ENCODE peak calls at places on chromosome 15, in five cellular contexts. E, U, N, J and H are unnamed samples.

GRCh38 chr15:38920966-38921365 is 356.4 kb upstream of the RASGRP1 start:
- DNase-seq in U (no peak), N (no peak), J (no peak), E (no peak), H (no peak)

GRCh38 chr15:63050737-63051700 is 8.5 kb downstream of the TPM1 start:
- DNase-seq in E (peak), U (no peak), J (no peak), N (no peak), H (no peak)

GRCh38 chr15:84819791-84820190 is 2.6 kb downstream of the ALPK3 start:
- DNase-seq in J (no peak), U (no peak), N (no peak), E (no peak), H (no peak)

GRCh38 chr15:40906947-40907802 is 12.9 kb downstream of the VPS18 start:
- DNase-seq in J (peak), U (peak), E (peak), N (peak), H (no peak)

GRCh38 chr15:24772709-24773373 is 97.3 kb downstream of the NPAP1 start:
- DNase-seq in E (peak), N (peak), U (peak), J (no peak), H (peak)

GRCh38 chr15:60751985-60752952 is 273.3 kb upstream of the ICE2 start:
- DNase-seq in J (no peak), N (no peak), U (peak), E (no peak), H (no peak)

GRCh38 chr15:50162988-50163718 is 18.8 kb upstream of the SLC27A2 start:
- DNase-seq in U (no peak), E (no peak), J (no peak), N (no peak), H (no peak)

GRCh38 chr15:60370804-60371700 is 26.7 kb downstream of the ANXA2 start:
- DNase-seq in U (peak), N (no peak), J (peak), E (peak), H (no peak)

GRCh38 chr15:45180201-45180600 is 7.6 kb downstream of the SHF start:
- DNase-seq in U (no peak), N (no peak), J (no peak), E (no peak), H (no peak)

GRCh38 chr15:74238984-74239645 is 3.0 kb downstream of the CCDC33 start:
- DNase-seq in U (no peak), J (peak), N (no peak), E (peak), H (no peak)

GRCh38 chr15:63238181-63238580 is 39.2 kb upstream of the APH1B start:
- DNase-seq in J (no peak), U (no peak), E (no peak), N (no peak), H (no peak)

GRCh38 chr15:80247320-80247719 is 4.7 kb downstream of the CTXND1 start:
- DNase-seq in J (no peak), N (no peak), U (no peak), E (no peak), H (no peak)

GRCh38 chr15:24976932-24977331 is 22.1 kb downstream of the SNRPN start:
- DNase-seq in U (no peak), E (no peak), J (no peak), N (no peak), H (no peak)

GRCh38 chr15:41671656-41672636 is 11.7 kb downstream of the MGA start:
- DNase-seq in U (no peak), E (no peak), N (no peak), J (no peak), H (no peak)

GRCh38 chr15:79682851-79683288 is 213.9 kb downstream of the MTHFS start:
- DNase-seq in U (no peak), J (no peak), E (no peak), N (no peak), H (no peak)

GRCh38 chr15:86275361-86275760 is 195.7 kb downstream of the AGBL1 start:
- DNase-seq in N (no peak), U (no peak), E (no peak), J (no peak), H (no peak)

GRCh38 chr15:101286471-101287114 is 8.5 kb downstream of the SNRPA1 start:
- DNase-seq in U (no peak), J (no peak), E (no peak), N (no peak), H (no peak)

GRCh38 chr15:56053046-56053400 is 59.6 kb upstream of the NEDD4 start:
- DNase-seq in E (no peak), N (no peak), J (no peak), U (no peak), H (no peak)

GRCh38 chr15:55253580-55253979 is 36.0 kb downstream of the RAB27A start:
- DNase-seq in J (no peak), N (no peak), E (no peak), U (no peak), H (no peak)

GRCh38 chr15:92667291-92667904 is 11.8 kb upstream of the FAM174B start:
- DNase-seq in E (peak), U (peak), N (no peak), J (peak), H (peak)

GRCh38 chr15:58221591-58222241 is 83.5 kb downstream of the AQP9 start:
- DNase-seq in J (no peak), U (no peak), E (no peak), N (no peak), H (peak)

GRCh38 chr15:37053070-37053653 is 47.2 kb downstream of the MEIS2 start:
- DNase-seq in E (no peak), U (no peak), J (no peak), N (no peak), H (no peak)

GRCh38 chr15:76439542-76439941 is 103.0 kb downstream of the ISL2 start:
- DNase-seq in U (no peak), E (no peak), J (no peak), N (no peak), H (peak)

GRCh38 chr15:26503998-26504397 is 268.9 kb downstream of the GABRB3 start:
- DNase-seq in U (no peak), N (no peak), J (no peak), E (no peak), H (no peak)

GRCh38 chr15:72827216-72827615 is 43.7 kb upstream of the ADPGK start:
- DNase-seq in U (no peak), J (no peak), E (no peak), N (no peak), H (no peak)

GRCh38 chr15:63939531-63940130 is 105.9 kb upstream of the HERC1 start:
- DNase-seq in E (no peak), N (peak), U (peak), J (no peak), H (no peak)

GRCh38 chr15:70424937-70425411 is 327.3 kb upstream of the TLE3 start:
- DNase-seq in N (peak), E (no peak), J (no peak), U (no peak), H (no peak)

GRCh38 chr15:53978248-53978906 is at the start of gene UNC13C:
- DNase-seq in U (peak), N (no peak), E (no peak), J (peak), H (peak)

GRCh38 chr15:72784233-72784876 is 797 bp upstream of the ADPGK start:
- DNase-seq in N (no peak), J (peak), U (peak), E (peak), H (no peak)

GRCh38 chr15:31327674-31328424 is 1.2 kb downstream of the KLF13 start:
- DNase-seq in U (peak), E (no peak), J (no peak), N (peak), H (peak)

GRCh38 chr15:101446527-101447167 is 42.9 kb downstream of the PCSK6 start:
- DNase-seq in E (no peak), U (no peak), N (no peak), J (no peak), H (no peak)

GRCh38 chr15:75307778-75308390 is 25.2 kb downstream of the GOLGA6D start:
- DNase-seq in N (peak), U (peak), J (no peak), E (peak), H (peak)

GRCh38 chr15:66713843-66714508 is 11.9 kb downstream of the SMAD6 start:
- DNase-seq in E (no peak), U (no peak), N (no peak), J (no peak), H (no peak)

GRCh38 chr15:68112711-68113110 is 58.6 kb downstream of the PIAS1 start:
- DNase-seq in E (no peak), N (no peak), U (no peak), J (no peak), H (no peak)

GRCh38 chr15:88187195-88187594 is 69.3 kb downstream of the NTRK3 start:
- DNase-seq in U (no peak), J (no peak), N (no peak), E (no peak), H (no peak)

GRCh38 chr15:99556010-99556409 is 9.8 kb upstream of the MEF2A start:
- DNase-seq in U (no peak), E (no peak), J (no peak), N (no peak), H (no peak)

GRCh38 chr15:73704869-73705645 is 20.9 kb downstream of the CD276 start:
- DNase-seq in N (peak), U (peak), J (peak), E (no peak), H (peak)

GRCh38 chr15:40048155-40048792 is 9.3 kb upstream of the SRP14 start:
- DNase-seq in U (no peak), E (no peak), J (no peak), N (peak), H (no peak)